ENCODE peak calls at places on chromosomes 4 and X, in four cellular contexts. One of them, this sample, is unnamed. For H3K4me1, the result is how much of the 10 kb centered on the place peaks cover.

GRCh38 chrX:149504226-149504914 is 736 bp downstream of the IDS start:
- DNase-seq in psoas muscle: no peak
- DNase-seq in ovary: peak
- DNase-seq in CD8-positive, alpha-beta T cell: peak
- DNase-seq in this sample: no peak

GRCh38 chrX:47168495-47169073 is 23.6 kb downstream of the RBM10 start:
- DNase-seq in psoas muscle: no peak
- DNase-seq in ovary: no peak
- DNase-seq in CD8-positive, alpha-beta T cell: no peak
- DNase-seq in this sample: no peak

GRCh38 chrX:18828832-18829404 is 121.5 kb downstream of the PPEF1 start:
- DNase-seq in psoas muscle: no peak
- DNase-seq in ovary: no peak
- DNase-seq in CD8-positive, alpha-beta T cell: no peak
- DNase-seq in this sample: no peak

GRCh38 chrX:21509912-21510311 is 135.7 kb downstream of the CNKSR2 start:
- DNase-seq in psoas muscle: no peak
- DNase-seq in ovary: no peak
- DNase-seq in CD8-positive, alpha-beta T cell: no peak
- DNase-seq in this sample: no peak

GRCh38 chr4:7698586-7698985 is 241.1 kb downstream of the AFAP1 start:
- DNase-seq in psoas muscle: no peak
- DNase-seq in ovary: peak
- DNase-seq in CD8-positive, alpha-beta T cell: no peak
- DNase-seq in this sample: no peak

GRCh38 chrX:129996120-129996519 is 13.7 kb downstream of the BCORL1 start:
- DNase-seq in psoas muscle: no peak
- DNase-seq in ovary: no peak
- DNase-seq in CD8-positive, alpha-beta T cell: no peak
- DNase-seq in this sample: no peak

GRCh38 chr4:76874176-76874575 is 23.8 kb downstream of the SOWAHB start:
- DNase-seq in psoas muscle: no peak
- DNase-seq in ovary: no peak
- DNase-seq in CD8-positive, alpha-beta T cell: no peak
- DNase-seq in this sample: no peak

GRCh38 chr4:144501231-144501780 is 144.7 kb upstream of the HHIP start:
- DNase-seq in psoas muscle: no peak
- DNase-seq in ovary: no peak
- DNase-seq in CD8-positive, alpha-beta T cell: no peak
- DNase-seq in this sample: no peak

GRCh38 chr4:79682801-79683217 is 274.8 kb upstream of the GK2 start:
- DNase-seq in psoas muscle: peak
- DNase-seq in ovary: no peak
- DNase-seq in CD8-positive, alpha-beta T cell: no peak
- DNase-seq in this sample: no peak

GRCh38 chr4:22434895-22435294 is 81.0 kb downstream of the ADGRA3 start:
- DNase-seq in psoas muscle: no peak
- DNase-seq in ovary: no peak
- DNase-seq in CD8-positive, alpha-beta T cell: no peak
- DNase-seq in this sample: peak

GRCh38 chrX:130874751-130875150 is 28.3 kb downstream of the ENOX2 start:
- DNase-seq in psoas muscle: no peak
- DNase-seq in ovary: no peak
- DNase-seq in CD8-positive, alpha-beta T cell: no peak
- DNase-seq in this sample: no peak

GRCh38 chrX:105695451-105695850 is 126.9 kb upstream of the NRK start:
- DNase-seq in psoas muscle: no peak
- DNase-seq in ovary: no peak
- DNase-seq in CD8-positive, alpha-beta T cell: no peak
- DNase-seq in this sample: no peak

GRCh38 chr4:153332936-153333335 is 11.6 kb upstream of the MND1 start:
- DNase-seq in psoas muscle: no peak
- DNase-seq in ovary: no peak
- DNase-seq in CD8-positive, alpha-beta T cell: no peak
- DNase-seq in this sample: no peak

GRCh38 chr4:41304221-41304620 is 47.5 kb downstream of the UCHL1 start:
- DNase-seq in psoas muscle: no peak
- DNase-seq in ovary: no peak
- DNase-seq in CD8-positive, alpha-beta T cell: no peak
- DNase-seq in this sample: no peak

GRCh38 chr4:157076578-157076947 is 613 bp downstream of the GLRB start:
- DNase-seq in psoas muscle: no peak
- DNase-seq in ovary: no peak
- DNase-seq in CD8-positive, alpha-beta T cell: no peak
- DNase-seq in this sample: no peak

GRCh38 chr4:72243641-72244040 is 211.8 kb downstream of the NPFFR2 start:
- DNase-seq in psoas muscle: no peak
- DNase-seq in ovary: no peak
- DNase-seq in CD8-positive, alpha-beta T cell: no peak
- DNase-seq in this sample: no peak

DNA sequence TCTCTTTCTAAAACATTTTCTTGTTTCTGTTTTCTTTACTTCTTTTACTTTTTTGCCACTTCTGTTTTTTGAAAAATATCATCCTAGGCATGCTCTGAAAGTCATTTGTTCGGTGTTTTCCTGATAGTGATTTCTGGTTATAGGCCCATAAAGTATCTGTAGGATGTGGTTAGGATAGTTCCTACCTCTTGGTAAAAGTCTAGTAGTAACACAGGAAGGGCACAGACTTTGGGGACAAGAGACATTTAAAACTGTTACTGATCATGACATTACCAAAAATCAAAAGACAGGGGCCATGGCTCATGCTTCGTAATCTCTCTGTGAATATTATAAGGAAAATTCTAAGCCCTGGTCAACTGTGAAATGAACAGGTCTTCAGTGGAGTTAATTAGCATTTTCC is 44.8 kb downstream of the FHL1 start:
- DNase-seq in psoas muscle: no peak
- DNase-seq in ovary: no peak
- DNase-seq in CD8-positive, alpha-beta T cell: no peak
- DNase-seq in this sample: no peak
- H3K4me1 ChIP-seq in psoas muscle: under half
- H3K4me1 ChIP-seq in ovary: under half
- H3K4me1 ChIP-seq in CD8-positive, alpha-beta T cell: under half
- H3K4me1 ChIP-seq in this sample: under half

GRCh38 chr4:128831526-128832252 is 22.2 kb downstream of the JADE1 start:
- DNase-seq in psoas muscle: no peak
- DNase-seq in ovary: peak
- DNase-seq in CD8-positive, alpha-beta T cell: no peak
- DNase-seq in this sample: no peak
- H3K27ac ChIP-seq in psoas muscle: peak
- H3K27ac ChIP-seq in ovary: no peak
- H3K27ac ChIP-seq in CD8-positive, alpha-beta T cell: no peak
- H3K27ac ChIP-seq in this sample: no peak

GRCh38 chr4:111943796-111944203 is 201.5 kb upstream of the FAM241A start:
- DNase-seq in psoas muscle: no peak
- DNase-seq in ovary: no peak
- DNase-seq in CD8-positive, alpha-beta T cell: no peak
- DNase-seq in this sample: peak
- TF ChIP-seq CTCF in psoas muscle: no peak
- TF ChIP-seq CTCF in ovary: no peak
- TF ChIP-seq CTCF in CD8-positive, alpha-beta T cell: no peak
- TF ChIP-seq CTCF in this sample: peak

GRCh38 chr4:122712782-122713181 is 19.7 kb upstream of the BBS12 start:
- DNase-seq in psoas muscle: no peak
- DNase-seq in ovary: no peak
- DNase-seq in CD8-positive, alpha-beta T cell: no peak
- DNase-seq in this sample: no peak
- H3K4me1 ChIP-seq in psoas muscle: under half
- H3K4me1 ChIP-seq in ovary: under half
- H3K4me1 ChIP-seq in CD8-positive, alpha-beta T cell: under half
- H3K4me1 ChIP-seq in this sample: under half

DNA sequence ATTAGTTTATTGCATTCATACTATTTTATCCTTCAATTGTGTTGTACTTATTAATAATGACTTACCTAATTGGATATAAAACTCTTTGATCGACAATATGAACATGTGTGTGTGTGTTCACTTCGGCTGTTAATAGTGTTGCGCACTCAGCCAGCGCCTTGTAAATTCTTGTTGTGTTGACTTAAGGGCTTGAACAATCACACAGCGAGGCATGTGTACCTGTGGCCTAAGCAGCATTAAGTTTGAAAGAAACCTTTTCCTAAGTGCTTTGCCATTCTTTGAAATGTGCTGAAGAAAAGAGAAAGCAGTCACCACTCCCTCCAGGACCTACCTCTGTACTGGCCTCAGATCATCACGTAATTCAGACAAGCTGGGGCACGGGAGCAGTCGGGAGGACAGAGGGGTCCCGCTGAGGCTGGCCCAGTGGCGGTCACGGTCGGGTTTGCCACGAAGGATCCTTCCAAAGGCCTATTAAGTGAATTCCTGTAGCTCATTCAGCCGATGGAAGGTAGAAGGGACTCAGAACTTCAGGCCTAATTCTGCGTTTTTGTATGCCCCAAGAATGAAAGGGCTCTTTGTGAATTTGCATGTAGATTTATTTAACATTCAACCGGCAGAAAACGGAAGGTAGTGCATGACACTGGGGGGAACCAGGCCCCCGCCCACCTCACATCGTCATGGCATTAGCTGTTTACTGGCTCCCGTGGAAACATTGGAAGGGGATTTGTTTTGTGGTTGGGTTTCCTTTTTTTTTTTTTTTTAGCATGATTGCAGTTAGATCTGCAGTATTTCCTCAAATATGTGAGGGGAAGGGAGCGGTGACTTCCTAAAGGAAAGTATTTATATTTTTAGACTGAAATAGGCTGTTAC is 106.3 kb downstream of the TRAPPC11 start:
- DNase-seq in psoas muscle: no peak
- DNase-seq in ovary: peak
- DNase-seq in CD8-positive, alpha-beta T cell: no peak
- DNase-seq in this sample: no peak
- H3K27ac ChIP-seq in psoas muscle: peak
- H3K27ac ChIP-seq in ovary: no peak
- H3K27ac ChIP-seq in CD8-positive, alpha-beta T cell: no peak
- H3K27ac ChIP-seq in this sample: no peak

GRCh38 chrX:50920132-50920531 is 9.6 kb downstream of the BMP15 start:
- DNase-seq in psoas muscle: no peak
- DNase-seq in ovary: no peak
- DNase-seq in CD8-positive, alpha-beta T cell: no peak
- DNase-seq in this sample: no peak
- TF ChIP-seq CTCF in psoas muscle: peak
- TF ChIP-seq CTCF in ovary: no peak
- TF ChIP-seq CTCF in CD8-positive, alpha-beta T cell: no peak
- TF ChIP-seq CTCF in this sample: peak